ENCODE peak calls at places on chromosomes 6 and 20, in four cellular contexts. M, V, O and B are unnamed samples.

GRCh38 chr6:6865601-6866000 is 242.2 kb upstream of the RREB1 start:
- DNase-seq in M (no peak), V (no peak), O (no peak), B (no peak)

GRCh38 chr6:10054662-10055061 is 360.2 kb downstream of the TFAP2A start:
- DNase-seq in M (no peak), V (no peak), O (no peak), B (no peak)

GRCh38 chr20:12976720-12977633 is 31.8 kb upstream of the SPTLC3 start:
- DNase-seq in M (no peak), V (no peak), O (no peak), B (no peak)

GRCh38 chr6:74574794-74575193 is 631.1 kb downstream of the COL12A1 start:
- DNase-seq in M (no peak), V (no peak), O (no peak), B (no peak)

GRCh38 chr6:127637830-127638229 is 60.9 kb downstream of the C6orf58 start:
- DNase-seq in M (no peak), V (no peak), O (no peak), B (no peak)

GRCh38 chr6:97000138-97000537 is 75.6 kb downstream of the KLHL32 start:
- DNase-seq in M (no peak), V (no peak), O (no peak), B (no peak)

GRCh38 chr20:46367967-46368901 is 38.2 kb downstream of the ELMO2 start:
- DNase-seq in M (no peak), V (no peak), O (peak), B (no peak)

GRCh38 chr20:62252342-62252966 is 14.1 kb downstream of the OSBPL2 start:
- DNase-seq in M (no peak), V (no peak), O (no peak), B (no peak)

GRCh38 chr20:58244517-58245030 is 16.1 kb upstream of the ANKRD60 start:
- DNase-seq in M (no peak), V (no peak), O (no peak), B (no peak)

GRCh38 chr6:25769983-25770382 is 15.4 kb downstream of the SLC17A4 start:
- DNase-seq in M (no peak), V (no peak), O (peak), B (no peak)

GRCh38 chr6:22980446-22980845 is 411.1 kb downstream of the HDGFL1 start:
- DNase-seq in M (no peak), V (no peak), O (no peak), B (no peak)

GRCh38 chr6:104281370-104281769 is 578.3 kb downstream of the HACE1 start:
- DNase-seq in M (no peak), V (no peak), O (no peak), B (no peak)

GRCh38 chr6:44598679-44599078 is 211.2 kb downstream of the CDC5L start:
- DNase-seq in M (no peak), V (no peak), O (no peak), B (no peak)

GRCh38 chr20:61699184-61700066 is 366.3 kb downstream of the TAF4 start:
- DNase-seq in M (no peak), V (no peak), O (no peak), B (no peak)

GRCh38 chr20:8094415-8094818 is 37.6 kb upstream of the PLCB1 start:
- DNase-seq in M (peak), V (no peak), O (no peak), B (no peak)

GRCh38 chr6:18016698-18017097 is 29.3 kb upstream of the KIF13A start:
- DNase-seq in M (no peak), V (no peak), O (peak), B (peak)

GRCh38 chr20:54848984-54849538 is 373.7 kb downstream of the DOK5 start:
- DNase-seq in M (no peak), V (no peak), O (no peak), B (no peak)

GRCh38 chr20:54212226-54212625 is 4.3 kb downstream of the PFDN4 start:
- DNase-seq in M (no peak), V (no peak), O (no peak), B (no peak)

GRCh38 chr6:34773906-34774305 is 16.6 kb downstream of the SNRPC start:
- DNase-seq in M (no peak), V (no peak), O (no peak), B (no peak)

GRCh38 chr6:34772940-34773339 is 15.6 kb downstream of the SNRPC start:
- DNase-seq in M (no peak), V (no peak), O (no peak), B (no peak)

GRCh38 chr6:34771727-34772126 is 14.4 kb downstream of the SNRPC start:
- DNase-seq in M (no peak), V (no peak), O (peak), B (no peak)

GRCh38 chr6:34768148-34768547 is 10.8 kb downstream of the SNRPC start:
- DNase-seq in M (no peak), V (no peak), O (no peak), B (no peak)
- H3K27ac ChIP-seq in M (no peak), V (no peak), O (no peak), B (no peak)

GRCh38 chr6:134323294-134323693 is 5.4 kb upstream of the SGK1 start:
- DNase-seq in M (no peak), V (no peak), O (no peak), B (no peak)
- H3K27ac ChIP-seq in M (no peak), V (no peak), O (no peak), B (no peak)

GRCh38 chr20:63273180-63273579 is 567 bp downstream of the ARFGAP1 start:
- DNase-seq in M (no peak), V (no peak), O (no peak), B (no peak)
- H3K27ac ChIP-seq in M (no peak), V (no peak), O (peak), B (peak)

DNA sequence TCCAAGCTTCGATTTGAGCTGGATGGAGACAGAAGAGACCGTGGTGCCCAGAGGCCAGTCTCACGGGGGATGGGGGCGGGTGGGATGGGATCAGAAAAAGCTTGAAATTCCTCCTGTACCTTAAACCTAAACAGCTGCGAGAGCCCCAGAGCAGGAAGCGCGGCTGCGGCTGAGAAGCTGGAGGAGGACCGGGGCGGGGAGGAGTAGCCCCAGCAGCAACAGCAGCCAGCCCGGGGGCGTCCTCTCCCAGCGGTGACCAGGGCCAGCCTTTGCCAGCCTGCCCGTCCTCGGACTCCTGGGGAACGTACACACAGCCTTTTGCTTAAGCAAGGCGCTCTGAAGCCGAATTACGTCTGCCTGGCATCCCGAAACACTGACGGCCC is 17.4 kb upstream of the PRDM13 start:
- DNase-seq in M (no peak), V (peak), O (no peak), B (no peak)
- H3K27ac ChIP-seq in M (no peak), V (no peak), O (no peak), B (no peak)

GRCh38 chr20:9202440-9203080 is 133.7 kb downstream of the PLCB4 start:
- DNase-seq in M (no peak), V (no peak), O (no peak), B (no peak)
- H3K27ac ChIP-seq in M (no peak), V (no peak), O (no peak), B (no peak)

DNA sequence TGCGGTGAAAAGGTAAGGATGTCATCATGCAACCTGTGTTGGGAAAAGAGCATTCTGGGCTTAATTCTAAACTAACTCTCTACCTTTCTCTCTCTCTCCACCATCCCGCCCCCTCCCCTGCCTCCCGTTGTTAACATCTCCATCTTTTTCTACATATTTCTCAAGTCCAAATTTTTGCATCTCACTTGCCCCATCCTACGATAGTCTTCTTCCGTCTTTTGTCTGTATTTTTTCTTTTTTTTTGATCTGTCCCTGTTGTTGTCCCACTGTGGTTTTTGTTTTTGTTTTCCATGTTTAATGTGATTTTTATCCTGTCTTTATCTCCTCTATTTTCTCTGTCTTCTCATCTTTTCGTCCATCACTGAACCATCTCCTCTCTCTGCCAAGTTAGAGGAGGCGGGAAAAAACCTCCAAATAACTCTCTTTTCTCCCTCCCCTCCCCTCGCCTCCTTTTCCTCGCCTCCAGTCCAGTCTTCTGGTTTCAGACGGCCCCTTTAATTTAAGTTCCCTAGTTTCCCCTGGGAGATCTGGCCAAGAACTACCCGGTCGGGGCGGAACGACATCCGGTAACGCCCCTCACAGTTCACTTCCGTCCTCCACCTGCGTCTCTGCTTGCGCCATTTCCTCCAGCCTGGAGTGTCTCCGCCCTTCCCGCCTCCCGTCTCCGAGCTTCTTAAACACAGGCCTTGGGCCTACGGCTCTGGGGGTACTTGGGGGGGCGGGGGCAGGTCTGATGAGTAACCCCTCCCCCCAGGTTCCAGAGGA is at the start of gene NFKBIL1:
- DNase-seq in M (peak), V (peak), O (peak), B (peak)
- H3K27ac ChIP-seq in M (peak), V (no peak), O (peak), B (peak)

GRCh38 chr6:169934699-169935347 is 183.4 kb downstream of the ERMARD start:
- DNase-seq in M (no peak), V (no peak), O (no peak), B (no peak)
- H3K27ac ChIP-seq in M (no peak), V (no peak), O (no peak), B (no peak)

DNA sequence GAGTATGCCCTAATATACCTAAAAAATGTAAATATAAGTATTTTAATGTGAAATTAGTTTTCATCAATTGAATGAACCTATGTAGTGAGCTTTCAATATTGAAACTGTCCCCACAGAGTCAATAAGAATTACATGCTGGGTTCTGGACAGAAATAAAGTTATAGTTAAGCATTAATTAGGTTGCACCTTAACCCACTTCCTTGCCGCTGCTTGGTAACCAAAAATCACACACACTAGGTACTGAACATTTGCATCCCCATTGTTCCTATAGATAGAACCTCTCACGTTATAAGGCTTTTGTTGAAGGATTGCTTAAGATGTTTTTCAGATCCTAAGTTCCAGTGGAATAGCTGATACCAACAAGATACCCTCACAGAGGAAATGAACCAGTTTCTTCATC is 237.1 kb upstream of the OPRM1 start:
- DNase-seq in M (no peak), V (no peak), O (no peak), B (no peak)
- H3K27ac ChIP-seq in M (no peak), V (no peak), O (no peak), B (no peak)

GRCh38 chr6:151118453-151119123 is 121.2 kb upstream of the AKAP12 start:
- DNase-seq in M (no peak), V (peak), O (no peak), B (no peak)

GRCh38 chr6:151121900-151122299 is 117.9 kb upstream of the AKAP12 start:
- DNase-seq in M (peak), V (no peak), O (no peak), B (no peak)

DNA sequence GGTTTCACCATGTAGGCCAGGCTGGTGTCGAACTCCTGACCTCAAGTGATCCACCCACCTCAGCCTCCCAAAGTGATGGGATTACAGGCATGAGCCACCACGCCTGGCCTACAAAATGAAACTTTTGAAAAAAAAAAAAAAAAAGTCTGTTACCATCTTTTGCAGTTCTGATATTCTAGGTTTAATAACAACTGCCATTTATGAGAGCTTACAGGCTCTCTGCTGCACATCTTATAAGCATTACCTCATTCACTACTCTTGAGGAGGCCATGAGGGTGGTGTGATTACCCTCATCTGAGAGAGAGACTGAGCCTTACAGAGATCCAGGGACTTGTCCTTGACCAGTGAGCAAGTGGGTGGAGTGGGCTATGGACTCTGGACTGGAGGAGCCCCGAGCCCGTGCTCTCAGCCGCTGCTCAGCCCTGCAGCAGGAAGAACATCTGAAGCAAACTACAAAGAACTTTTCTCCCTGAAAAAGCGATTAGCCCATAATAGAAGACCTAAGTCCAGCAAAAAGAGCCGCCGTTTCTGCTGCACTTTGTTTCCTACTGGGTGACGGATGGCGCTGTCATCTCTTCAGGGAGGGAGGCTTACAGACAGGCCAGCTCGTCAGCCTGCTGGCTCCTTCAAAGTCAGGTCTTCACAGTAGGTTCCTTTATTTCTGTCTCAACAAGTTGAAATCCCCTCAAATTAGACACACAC is 119.8 kb upstream of the AKAP12 start:
- DNase-seq in M (no peak), V (peak), O (no peak), B (no peak)
- H3K27ac ChIP-seq in M (no peak), V (no peak), O (no peak), B (no peak)